ENCODE peak calls at places on chromosomes 12 and 14, in nine cellular contexts. B is GM23338, E is pancreas, O is hepatocyte, D is breast epithelium, A is endodermal cell, G is uterus, T is adrenal gland, U is GM23248. Y is an unnamed sample. For H3K36me3, the result is how much of the 10 kb centered on the place peaks cover.

GRCh38 chr12:25852792-25853191 is 105.7 kb upstream of the RASSF8 start:
- DNase-seq in B (no peak), E (no peak), O (no peak), D (no peak), A (no peak), G (no peak), T (no peak), U (peak), Y (no peak)

GRCh38 chr12:48203192-48203591 is at the start of gene OR10AD1:
- DNase-seq in B (no peak), E (no peak), O (no peak), D (no peak), A (no peak), G (no peak), T (no peak), U (no peak), Y (no peak)

GRCh38 chr12:92570056-92570753 is 132.6 kb upstream of the PLEKHG7 start:
- DNase-seq in B (peak), E (no peak), O (peak), D (no peak), A (peak), G (peak), T (peak), U (peak), Y (peak)

GRCh38 chr12:14664434-14665023 is 31.9 kb downstream of the GUCY2C start:
- DNase-seq in B (peak), E (no peak), O (peak), D (no peak), A (no peak), G (peak), T (peak), U (peak), Y (no peak)

GRCh38 chr12:94172973-94173372 is 24.6 kb downstream of the PLXNC1 start:
- DNase-seq in B (no peak), E (no peak), O (peak), D (no peak), A (no peak), G (no peak), T (peak), U (peak), Y (no peak)

GRCh38 chr14:102215522-102216250 is 76.0 kb downstream of the WDR20 start:
- DNase-seq in B (no peak), E (no peak), O (no peak), D (no peak), A (no peak), G (no peak), T (no peak), U (peak), Y (no peak)

GRCh38 chr14:94941311-94941710 is 171.4 kb upstream of the GSC start:
- DNase-seq in B (no peak), E (no peak), O (no peak), D (no peak), A (no peak), G (no peak), T (no peak), U (no peak), Y (no peak)

GRCh38 chr12:117343296-117343695 is 18.1 kb downstream of the NOS1 start:
- DNase-seq in B (no peak), E (no peak), O (no peak), D (no peak), A (no peak), G (no peak), T (no peak), U (no peak), Y (no peak)

GRCh38 chr14:74988131-74988530 is 14.6 kb upstream of the EIF2B2 start:
- DNase-seq in B (no peak), E (no peak), O (no peak), D (no peak), A (no peak), G (no peak), T (no peak), U (peak), Y (no peak)

GRCh38 chr14:103890836-103891666 is 37.2 kb upstream of the TDRD9 start:
- DNase-seq in B (no peak), E (peak), O (no peak), D (no peak), A (no peak), G (no peak), T (peak), U (no peak), Y (no peak)

GRCh38 chr14:31047503-31047902 is 21.3 kb upstream of the STRN3 start:
- DNase-seq in B (no peak), E (no peak), O (no peak), D (no peak), A (no peak), G (no peak), T (no peak), U (peak), Y (no peak)

GRCh38 chr12:65742481-65742971 is 81.8 kb upstream of the HMGA2 start:
- DNase-seq in B (peak), E (no peak), O (peak), D (no peak), A (no peak), G (no peak), T (no peak), U (peak), Y (peak)

GRCh38 chr14:44803239-44803905 is 158.4 kb downstream of the KLHL28 start:
- DNase-seq in B (peak), E (no peak), O (peak), D (no peak), A (no peak), G (no peak), T (no peak), U (peak), Y (peak)

GRCh38 chr12:48118491-48118890 is 673 bp upstream of the PFKM start:
- DNase-seq in B (peak), E (no peak), O (no peak), D (no peak), A (peak), G (no peak), T (no peak), U (peak), Y (peak)

GRCh38 chr14:39267592-39268112 is 33.9 kb downstream of the MIA2 start:
- DNase-seq in B (peak), E (no peak), O (no peak), D (no peak), A (no peak), G (no peak), T (no peak), U (no peak), Y (no peak)

GRCh38 chr14:104975481-104976197 is 2.5 kb downstream of the AHNAK2 start:
- DNase-seq in B (peak), E (peak), O (peak), D (no peak), A (peak), G (no peak), T (no peak), U (no peak), Y (no peak)

GRCh38 chr14:100664234-100664633 is 62.5 kb upstream of the DLK1 start:
- DNase-seq in B (no peak), E (peak), O (no peak), D (no peak), A (peak), G (no peak), T (no peak), U (no peak), Y (no peak)

GRCh38 chr12:89250213-89250612 is 102.1 kb downstream of the DUSP6 start:
- DNase-seq in B (no peak), E (no peak), O (no peak), D (no peak), A (no peak), G (no peak), T (no peak), U (no peak), Y (no peak)

GRCh38 chr14:95531473-95531872 is 3.4 kb upstream of the GLRX5 start:
- DNase-seq in B (no peak), E (no peak), O (no peak), D (no peak), A (no peak), G (no peak), T (no peak), U (peak), Y (no peak)

DNA sequence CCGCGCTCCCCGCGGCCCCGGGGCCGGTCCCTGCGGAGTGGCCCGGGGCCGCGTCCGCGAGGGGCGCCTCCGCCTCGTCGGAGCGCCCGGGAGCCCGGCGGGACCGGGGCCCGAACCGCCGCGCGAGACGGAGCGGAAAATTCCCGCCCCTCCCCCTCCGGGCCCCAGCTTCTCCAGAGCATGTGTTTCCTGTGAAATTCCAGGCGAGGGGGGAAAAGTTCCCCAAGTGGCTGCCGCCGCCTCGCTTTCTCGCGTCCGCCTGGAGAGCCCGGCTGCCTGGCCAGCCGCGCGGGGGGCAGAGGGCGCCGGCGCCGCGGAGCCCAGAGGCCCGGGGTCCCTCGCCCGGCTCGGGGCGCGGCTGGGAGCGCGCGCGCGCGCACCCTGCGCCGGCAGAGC is 886 bp downstream of the CACNA1C start:
- DNase-seq in B (peak), E (no peak), O (peak), D (no peak), A (peak), G (peak), T (no peak), U (peak), Y (peak)
- H3K4me3 ChIP-seq in B (peak), E (no peak), O (peak), D (peak), A (peak), G (peak), T (no peak), U (peak), Y (peak)

GRCh38 chr12:828726-829395 is 76.5 kb downstream of the WNK1 start:
- DNase-seq in B (no peak), E (no peak), O (no peak), D (no peak), A (no peak), G (no peak), T (no peak), U (no peak), Y (no peak)
- H3K36me3 ChIP-seq in B (under half), E (under half), O (under half), D (under half), A (half or more), G (under half), T (under half), U (under half), Y (under half)

DNA sequence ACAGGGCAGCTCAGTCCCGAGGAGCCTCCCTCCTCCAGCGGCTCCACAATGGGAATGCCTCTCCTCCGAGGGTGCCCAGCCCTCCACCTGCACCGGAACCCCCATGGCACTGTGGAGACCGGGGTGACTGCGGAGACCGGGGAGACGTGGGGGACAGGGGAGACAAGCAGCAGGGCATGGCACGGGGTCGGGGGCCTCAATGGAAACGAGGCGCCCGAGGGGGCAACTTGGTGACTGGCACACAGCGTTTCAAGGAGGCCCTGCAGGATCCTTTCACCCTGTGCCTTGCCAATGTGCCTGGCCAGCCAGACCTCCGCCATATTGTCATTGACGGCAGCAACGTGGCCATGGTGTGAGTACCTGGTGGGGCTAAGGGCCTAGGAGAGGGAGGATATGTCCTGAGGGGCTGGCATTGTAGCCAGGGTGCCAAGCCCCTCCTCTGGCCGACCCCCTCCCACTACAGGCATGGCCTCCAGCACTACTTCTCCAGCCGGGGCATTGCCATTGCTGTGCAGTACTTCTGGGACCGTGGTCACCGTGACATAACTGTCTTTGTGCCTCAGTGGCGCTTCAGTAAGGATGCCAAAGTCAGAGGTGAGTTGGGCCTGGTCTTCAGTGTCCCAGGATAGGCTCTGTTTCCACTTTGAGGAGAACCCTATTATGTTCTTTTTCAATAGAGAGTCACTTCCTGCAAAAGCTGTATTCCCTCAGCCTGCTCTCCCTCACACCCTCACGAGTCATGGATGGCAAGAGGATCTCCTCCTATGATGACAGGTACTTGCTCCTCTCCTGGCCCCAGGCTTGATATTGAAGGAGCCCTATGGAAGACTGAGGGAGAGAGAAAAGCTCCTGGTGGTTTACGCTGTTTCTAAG is 2.7 kb downstream of the KHNYN start:
- DNase-seq in B (no peak), E (peak), O (no peak), D (no peak), A (no peak), G (peak), T (no peak), U (peak), Y (no peak)
- H3K27ac ChIP-seq in B (no peak), E (no peak), O (no peak), D (peak), A (no peak), G (peak), T (peak), U (peak), Y (no peak)

DNA sequence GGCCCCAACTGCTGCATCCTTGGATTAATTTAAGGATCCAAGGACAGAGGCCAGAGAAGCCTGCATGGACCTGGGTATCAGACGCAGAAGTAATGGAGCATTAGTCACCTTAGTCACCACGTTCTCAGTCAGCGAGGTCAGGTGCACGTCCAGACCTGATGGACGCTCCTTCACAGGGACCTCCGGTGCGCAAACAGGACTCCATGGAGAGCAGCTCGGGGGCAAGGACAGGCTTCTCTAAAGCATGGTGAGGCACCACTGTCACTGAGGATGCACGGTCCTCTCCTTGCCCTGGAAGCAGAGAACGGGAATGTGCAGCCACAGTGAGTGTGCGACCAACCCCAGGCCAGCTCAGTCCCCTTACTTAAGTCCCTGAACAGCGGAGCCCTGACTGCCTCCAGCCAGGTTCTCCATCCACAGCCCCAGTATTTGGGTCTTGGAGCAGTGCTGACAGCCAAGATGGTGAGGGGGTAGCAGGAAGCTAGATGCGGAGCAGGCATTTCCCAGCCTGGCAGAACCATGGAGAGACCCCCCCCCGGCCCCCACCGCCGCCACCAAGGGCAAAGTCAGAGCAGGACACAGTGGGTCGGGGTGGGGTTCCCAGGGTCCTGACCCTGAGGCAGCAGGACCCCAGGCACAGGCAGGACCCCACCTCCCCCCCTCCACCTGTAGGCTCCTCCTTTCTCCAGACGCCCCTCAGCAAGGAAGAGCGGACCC is 253.4 kb upstream of the SFSWAP start:
- DNase-seq in B (no peak), E (no peak), O (no peak), D (no peak), A (no peak), G (no peak), T (no peak), U (no peak), Y (peak)
- H3K4me3 ChIP-seq in B (no peak), E (no peak), O (no peak), D (no peak), A (no peak), G (no peak), T (no peak), U (no peak), Y (no peak)

GRCh38 chr12:119693006-119693405 is 25.1 kb downstream of the PRKAB1 start:
- DNase-seq in B (no peak), E (no peak), O (peak), D (no peak), A (no peak), G (peak), T (peak), U (peak), Y (no peak)
- H3K36me3 ChIP-seq in B (under half), E (under half), O (under half), D (under half), A (under half), G (under half), T (under half), U (under half), Y (half or more)

GRCh38 chr14:65946494-65946893 is 534.0 kb downstream of the FUT8 start:
- DNase-seq in B (no peak), E (no peak), O (no peak), D (no peak), A (no peak), G (no peak), T (no peak), U (no peak), Y (no peak)
- H3K27ac ChIP-seq in B (no peak), E (no peak), O (no peak), D (no peak), A (no peak), G (no peak), T (no peak), U (no peak), Y (no peak)

GRCh38 chr12:54371328-54372112 is 7.2 kb upstream of the GPR84 start:
- DNase-seq in B (no peak), E (peak), O (no peak), D (no peak), A (peak), G (peak), T (no peak), U (no peak), Y (no peak)

GRCh38 chr12:54368709-54369596 is 4.7 kb upstream of the GPR84 start:
- DNase-seq in B (peak), E (peak), O (peak), D (peak), A (peak), G (peak), T (peak), U (peak), Y (peak)

GRCh38 chr12:54368016-54368708 is 3.9 kb upstream of the GPR84 start:
- DNase-seq in B (no peak), E (no peak), O (no peak), D (no peak), A (no peak), G (no peak), T (no peak), U (no peak), Y (no peak)

GRCh38 chr12:54370218-54370730 is 6.0 kb upstream of the GPR84 start:
- DNase-seq in B (peak), E (peak), O (peak), D (peak), A (peak), G (peak), T (peak), U (peak), Y (peak)

DNA sequence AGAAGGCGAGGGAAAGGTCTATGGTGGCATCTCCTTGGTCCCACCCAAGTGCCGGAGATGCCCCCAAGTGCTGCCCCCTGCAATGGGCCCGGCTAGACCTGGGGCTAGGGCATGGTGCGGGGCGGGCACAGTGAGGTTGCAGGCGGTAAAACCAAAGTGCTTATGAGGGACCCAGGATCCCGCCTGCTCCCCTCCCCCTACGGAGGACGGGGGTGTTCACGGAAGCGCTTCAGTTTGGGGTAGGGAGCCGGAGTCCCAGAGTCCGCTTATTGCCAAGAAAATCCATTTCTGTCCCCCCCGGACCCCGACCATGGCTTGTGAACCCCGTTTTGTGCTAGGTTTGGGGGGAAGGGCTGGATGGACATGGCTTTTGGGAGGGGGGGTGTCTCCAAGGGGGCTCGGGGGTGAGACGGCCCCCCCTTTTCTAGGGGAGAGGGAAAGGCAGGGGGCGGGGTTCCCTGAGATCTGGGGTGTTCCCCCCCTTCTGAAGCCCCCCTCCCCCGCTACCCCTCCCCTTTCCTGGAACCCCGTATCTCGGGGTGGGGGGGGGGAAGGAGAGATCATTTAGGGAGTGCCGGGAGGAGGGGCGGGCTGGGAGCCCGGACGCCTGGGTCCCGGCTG is 5.4 kb upstream of the GPR84 start:
- DNase-seq in B (no peak), E (peak), O (no peak), D (no peak), A (peak), G (peak), T (no peak), U (peak), Y (no peak)
- H3K4me3 ChIP-seq in B (peak), E (no peak), O (no peak), D (peak), A (no peak), G (peak), T (no peak), U (peak), Y (peak)

Y was measured in SJSA1.